ENCODE peak calls at places on chromosomes 7 and 10, in four cellular contexts. W, Z, E and R are unnamed samples.

GRCh38 chr10:98309366-98310355 is 41.7 kb upstream of the LOXL4 start:
- DNase-seq in E (peak; percentile 83), W (no peak), Z (peak; percentile 30), R (peak; percentile 83)

GRCh38 chr7:101880536-101881443 is 63.4 kb downstream of the CUX1 start:
- DNase-seq in W (no peak), Z (no peak), E (peak; percentile 79), R (peak; percentile 64)

GRCh38 chr7:929311-929711 is 25.2 kb downstream of the ADAP1 start:
- DNase-seq in Z (no peak), E (peak; percentile 13), W (no peak), R (no peak)

GRCh38 chr7:34806831-34807230 is 148.8 kb downstream of the NPSR1 start:
- DNase-seq in W (no peak), E (no peak), Z (no peak), R (no peak)

GRCh38 chr7:151023211-151023610 is 1.1 kb downstream of the ATG9B start:
- DNase-seq in E (no peak), W (no peak), Z (no peak), R (no peak)

GRCh38 chr10:117222552-117223412 is 18.1 kb upstream of the SLC18A2 start:
- DNase-seq in Z (no peak), E (no peak), W (no peak), R (no peak)

GRCh38 chr10:89144836-89145235 is 62.3 kb downstream of the CH25H start:
- DNase-seq in E (no peak), W (no peak), Z (no peak), R (no peak)

GRCh38 chr7:11830582-11831382 is 1.2 kb downstream of the THSD7A start:
- DNase-seq in Z (no peak), E (no peak), W (no peak), R (peak; percentile 55)

GRCh38 chr10:113493195-113493594 is 59.7 kb upstream of the HABP2 start:
- DNase-seq in W (no peak), E (no peak), Z (no peak), R (no peak)

GRCh38 chr10:86178401-86179142 is 188.0 kb downstream of the GRID1 start:
- DNase-seq in W (no peak), Z (peak; percentile 44), E (no peak), R (no peak)

GRCh38 chr10:46228076-46229071 is 58.4 kb upstream of the ANTXRL start:
- DNase-seq in W (peak; percentile 36), Z (peak; percentile 2), E (peak; percentile 70), R (peak; percentile 75)

GRCh38 chr10:71088054-71088453 is 124.3 kb upstream of the UNC5B start:
- DNase-seq in E (no peak), W (no peak), Z (no peak), R (peak; percentile 3)

GRCh38 chr7:7884855-7885254 is 83.7 kb upstream of the GLCCI1 start:
- DNase-seq in Z (no peak), W (no peak), E (no peak), R (peak; percentile 57)

GRCh38 chr7:128034830-128035229 is 3.6 kb upstream of the LRRC4 start:
- DNase-seq in W (no peak), Z (no peak), E (no peak), R (no peak)

GRCh38 chr7:156237614-156238013 is 403.0 kb upstream of the RNF32 start:
- DNase-seq in W (no peak), Z (no peak), E (no peak), R (no peak)

GRCh38 chr7:17405786-17406185 is 107.3 kb downstream of the AHR start:
- DNase-seq in E (peak; percentile 90), W (no peak), Z (no peak), R (peak; percentile 96)

GRCh38 chr10:75841266-75841665 is 409.8 kb downstream of the LRMDA start:
- DNase-seq in W (no peak), E (no peak), Z (no peak), R (no peak)